ENCODE peak calls at places on chromosomes 13 and 19, in eight cellular contexts. U, G, Z, X, S, H, F and Y are unnamed samples.

GRCh38 chr13:40440990-40441820 is 225.2 kb downstream of the FOXO1 start:
- DNase-seq in S (no peak), Z (no peak), U (no peak), X (no peak), F (peak), G (peak), H (no peak), Y (peak)

GRCh38 chr19:17555929-17556813 is 722 bp downstream of the COLGALT1 start:
- DNase-seq in U (no peak), F (peak), H (peak), Z (no peak), G (peak), X (peak), S (peak), Y (peak)

GRCh38 chr13:103852036-103852435 is 785.8 kb upstream of the SLC10A2 start:
- DNase-seq in H (no peak), G (no peak), F (no peak), S (no peak), U (no peak), Z (no peak), X (no peak), Y (no peak)

GRCh38 chr19:35928507-35928906 is 7.7 kb upstream of the LRFN3 start:
- DNase-seq in G (no peak), H (peak), U (no peak), X (no peak), S (no peak), F (no peak), Z (no peak), Y (no peak)

GRCh38 chr19:42433503-42434260 is 6.5 kb upstream of the LIPE start:
- DNase-seq in S (peak), F (peak), Z (no peak), H (peak), G (peak), U (peak), X (peak), Y (peak)

GRCh38 chr19:31178833-31179470 is 170.3 kb downstream of the TSHZ3 start:
- DNase-seq in U (no peak), F (no peak), X (no peak), S (no peak), Z (no peak), G (no peak), H (no peak), Y (no peak)

GRCh38 chr13:113207890-113208423 is 512 bp downstream of the PCID2 start:
- DNase-seq in U (peak), Z (peak), G (no peak), F (peak), H (no peak), S (no peak), X (peak), Y (no peak)

GRCh38 chr13:99028890-99029289 is 51.0 kb upstream of the DOCK9 start:
- DNase-seq in H (no peak), S (no peak), F (peak), U (no peak), X (peak), Z (no peak), G (no peak), Y (no peak)

GRCh38 chr19:45848922-45849321 is 14.0 kb downstream of the SYMPK start:
- DNase-seq in G (no peak), F (peak), X (no peak), H (no peak), U (no peak), Z (no peak), S (no peak), Y (no peak)

GRCh38 chr19:1671716-1672037 is 19.3 kb upstream of the TCF3 start:
- DNase-seq in X (no peak), G (no peak), F (no peak), U (no peak), H (no peak), S (no peak), Z (no peak), Y (no peak)

GRCh38 chr19:48842744-48843162 is 6.5 kb upstream of the HSD17B14 start:
- DNase-seq in U (peak), G (peak), X (peak), Z (no peak), F (peak), H (peak), S (peak), Y (peak)

GRCh38 chr19:31885280-31885853 is 460.0 kb upstream of the ZNF507 start:
- DNase-seq in F (no peak), X (no peak), G (no peak), S (no peak), U (no peak), Z (no peak), H (no peak), Y (no peak)

GRCh38 chr19:40441719-40442253 is 2.3 kb downstream of the SERTAD3 start:
- DNase-seq in F (peak), U (no peak), H (no peak), G (no peak), S (no peak), X (no peak), Z (no peak), Y (no peak)
- TF ChIP-seq CTCF in F (no peak), U (no peak), H (no peak), G (no peak), S (no peak), X (no peak), Z (no peak), Y (no peak)

GRCh38 chr19:4139614-4140236 is 13.7 kb upstream of the CREB3L3 start:
- DNase-seq in X (peak), G (peak), U (peak), Z (no peak), H (peak), F (peak), S (peak), Y (peak)

GRCh38 chr19:4144666-4145261 is 8.7 kb upstream of the CREB3L3 start:
- DNase-seq in U (no peak), Z (no peak), X (no peak), S (no peak), F (peak), G (no peak), H (no peak), Y (peak)

GRCh38 chr19:4138445-4138844 is 14.5 kb upstream of the MAP2K2 start:
- DNase-seq in U (no peak), H (no peak), X (no peak), Z (no peak), S (no peak), F (no peak), G (no peak), Y (no peak)

GRCh38 chr19:4136680-4137088 is 12.8 kb upstream of the MAP2K2 start:
- DNase-seq in Z (no peak), F (no peak), H (no peak), X (no peak), S (no peak), G (no peak), U (no peak), Y (no peak)

GRCh38 chr19:4140237-4140711 is 13.2 kb upstream of the CREB3L3 start:
- DNase-seq in G (no peak), F (peak), X (peak), Z (no peak), H (peak), U (no peak), S (peak), Y (peak)
- TF ChIP-seq CTCF in G (peak), F (peak), X (peak), Z (peak), H (no peak), U (peak), S (peak), Y (no peak)

DNA sequence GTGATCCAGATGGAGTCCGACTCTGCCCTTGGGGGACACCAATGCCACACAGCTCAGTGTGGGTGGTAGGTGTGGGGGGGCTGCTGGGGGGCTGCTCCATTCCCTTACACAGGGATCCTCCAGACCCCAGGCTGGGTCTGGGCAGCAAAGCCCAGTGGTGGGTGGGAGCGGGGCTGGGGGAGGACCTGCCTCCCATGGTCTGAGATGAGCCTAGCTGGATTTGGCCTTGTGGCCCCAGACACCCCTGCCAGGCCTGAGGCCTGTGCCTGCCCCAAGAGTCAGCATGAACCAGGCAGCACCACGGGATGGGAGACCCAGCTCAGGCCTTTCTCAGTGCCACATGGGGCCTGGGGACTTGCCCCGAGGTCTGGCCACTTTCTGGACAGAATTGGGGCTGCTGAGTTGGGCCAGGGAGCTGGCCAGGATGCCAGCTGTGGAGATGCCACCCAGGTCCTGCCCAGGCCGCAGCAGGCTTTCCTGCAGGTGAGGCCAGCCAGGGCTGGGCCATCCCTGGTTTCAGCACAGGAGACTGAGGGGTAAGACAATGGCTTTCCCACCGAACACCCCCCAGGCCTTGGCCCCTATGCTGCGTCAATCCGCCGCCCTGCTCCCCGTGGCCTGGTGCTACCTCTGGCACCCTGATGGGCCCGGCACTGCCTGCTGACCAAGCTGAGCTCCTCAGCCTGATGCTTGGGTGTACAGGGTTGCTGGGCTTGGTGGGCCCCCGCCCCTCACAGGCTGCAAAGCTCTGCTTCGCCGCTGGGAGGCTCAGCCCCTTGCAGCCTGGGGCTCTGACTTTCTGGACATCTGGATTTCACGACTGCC is 24.2 kb downstream of the CEBPG start:
- DNase-seq in H (no peak), X (peak), Z (no peak), S (peak), U (no peak), G (no peak), F (peak), Y (no peak)
- TF ChIP-seq CTCF in H (no peak), X (peak), Z (no peak), S (peak), U (peak), G (no peak), F (peak), Y (no peak)

GRCh38 chr13:19967619-19968018 is 9.1 kb downstream of the ZMYM2 start:
- DNase-seq in S (no peak), H (no peak), F (peak), U (no peak), Z (no peak), X (no peak), G (no peak), Y (no peak)
- TF ChIP-seq CTCF in S (no peak), H (no peak), F (no peak), U (no peak), Z (no peak), X (no peak), G (no peak), Y (no peak)

GRCh38 chr13:58476176-58476575 is 844.6 kb downstream of the PCDH17 start:
- DNase-seq in F (no peak), X (peak), H (no peak), U (no peak), G (no peak), Z (no peak), S (no peak), Y (no peak)

DNA sequence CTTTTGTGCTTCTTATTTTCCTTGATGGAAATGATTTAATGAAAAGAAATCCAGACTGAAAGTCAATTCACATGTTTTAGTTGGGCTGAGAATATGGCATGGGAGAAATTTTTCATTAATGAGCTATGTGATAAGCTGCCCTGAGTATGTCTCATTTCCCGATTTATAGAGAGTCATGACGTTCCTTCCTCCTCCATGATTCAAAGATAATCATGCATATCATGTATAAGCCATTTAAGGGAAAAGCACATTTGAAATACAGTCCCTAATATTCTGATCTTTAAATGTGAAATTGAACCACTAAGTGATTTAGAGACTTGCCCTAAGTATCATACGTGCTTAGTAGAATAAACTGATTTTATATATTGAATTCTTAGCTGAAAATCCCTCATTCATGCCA is 840.9 kb downstream of the PCDH17 start:
- DNase-seq in U (no peak), Z (no peak), S (no peak), G (no peak), X (no peak), H (no peak), F (no peak), Y (no peak)
- TF ChIP-seq CTCF in U (no peak), Z (no peak), S (no peak), G (no peak), X (no peak), H (no peak), F (no peak), Y (no peak)

GRCh38 chr19:47673426-47673825 is 39.8 kb upstream of the EHD2 start:
- DNase-seq in G (no peak), S (no peak), Z (no peak), X (no peak), F (no peak), U (no peak), H (no peak), Y (no peak)
- TF ChIP-seq CTCF in G (no peak), S (no peak), Z (no peak), X (no peak), F (no peak), U (no peak), H (no peak), Y (no peak)

GRCh38 chr13:85798999-85799646 is at the start of gene SLITRK6:
- DNase-seq in G (no peak), X (peak), H (no peak), U (no peak), Z (peak), F (peak), S (peak), Y (peak)
- TF ChIP-seq CTCF in G (no peak), X (peak), H (no peak), U (no peak), Z (peak), F (peak), S (no peak), Y (no peak)

GRCh38 chr13:82147526-82147925 is 1734.7 kb downstream of the SLITRK1 start:
- DNase-seq in F (peak), U (no peak), S (no peak), G (no peak), H (no peak), X (no peak), Z (no peak), Y (no peak)
- TF ChIP-seq CTCF in F (no peak), U (no peak), S (no peak), G (no peak), H (no peak), X (no peak), Z (no peak), Y (no peak)